ENCODE peak calls at places on chromosome 20, in eight cellular contexts. One of them, this sample, is unnamed.

GRCh38 chr20:50223321-50223995 is 32.8 kb downstream of the CEBPB start:
- DNase-seq in GM23338: no peak
- DNase-seq in breast epithelium: no peak
- DNase-seq in left ventricle myocardium inferior: no peak
- DNase-seq in fibroblast of lung: no peak
- DNase-seq in PC-3: no peak
- DNase-seq in ascending aorta: no peak
- DNase-seq in PC-9: no peak
- DNase-seq in this sample: no peak

GRCh38 chr20:51542033-51542893 is at the start of gene NFATC2:
- DNase-seq in PC-3: peak; percentile 69
- DNase-seq in fibroblast of lung: no peak
- DNase-seq in ascending aorta: no peak
- DNase-seq in PC-9: peak; percentile 76
- DNase-seq in breast epithelium: no peak
- DNase-seq in GM23338: peak; percentile 69
- DNase-seq in left ventricle myocardium inferior: peak; percentile 52
- DNase-seq in this sample: peak; percentile 68

GRCh38 chr20:3745686-3746173 is 13.2 kb downstream of the HSPA12B start:
- DNase-seq in fibroblast of lung: no peak
- DNase-seq in breast epithelium: no peak
- DNase-seq in ascending aorta: no peak
- DNase-seq in left ventricle myocardium inferior: no peak
- DNase-seq in PC-9: no peak
- DNase-seq in GM23338: no peak
- DNase-seq in PC-3: no peak
- DNase-seq in this sample: no peak

GRCh38 chr20:703426-703825 is 27.8 kb upstream of the SCRT2 start:
- DNase-seq in PC-3: no peak
- DNase-seq in breast epithelium: no peak
- DNase-seq in PC-9: no peak
- DNase-seq in GM23338: no peak
- DNase-seq in ascending aorta: no peak
- DNase-seq in left ventricle myocardium inferior: no peak
- DNase-seq in fibroblast of lung: no peak
- DNase-seq in this sample: no peak

GRCh38 chr20:51388227-51388626 is 154.3 kb downstream of the NFATC2 start:
- DNase-seq in fibroblast of lung: peak; percentile 72
- DNase-seq in PC-9: no peak
- DNase-seq in PC-3: peak; percentile 93
- DNase-seq in GM23338: no peak
- DNase-seq in ascending aorta: no peak
- DNase-seq in breast epithelium: no peak
- DNase-seq in left ventricle myocardium inferior: no peak
- DNase-seq in this sample: no peak

GRCh38 chr20:47784599-47785320 is 521 bp downstream of the SULF2 start:
- DNase-seq in fibroblast of lung: peak; percentile 70
- DNase-seq in left ventricle myocardium inferior: peak; percentile 48
- DNase-seq in breast epithelium: no peak
- DNase-seq in ascending aorta: no peak
- DNase-seq in PC-3: peak; percentile 74
- DNase-seq in PC-9: peak; percentile 37
- DNase-seq in GM23338: peak; percentile 69
- DNase-seq in this sample: no peak

GRCh38 chr20:1003920-1004697 is 2.0 kb upstream of the RSPO4 start:
- DNase-seq in ascending aorta: peak; percentile 18
- DNase-seq in GM23338: no peak
- DNase-seq in breast epithelium: no peak
- DNase-seq in left ventricle myocardium inferior: no peak
- DNase-seq in PC-3: no peak
- DNase-seq in PC-9: no peak
- DNase-seq in fibroblast of lung: no peak
- DNase-seq in this sample: no peak

GRCh38 chr20:32972181-32973076 is 31.8 kb downstream of the SUN5 start:
- DNase-seq in GM23338: peak; percentile 13
- DNase-seq in ascending aorta: peak; percentile 61
- DNase-seq in PC-9: no peak
- DNase-seq in breast epithelium: no peak
- DNase-seq in fibroblast of lung: no peak
- DNase-seq in left ventricle myocardium inferior: no peak
- DNase-seq in PC-3: no peak
- DNase-seq in this sample: no peak

GRCh38 chr20:31698803-31699718 is 23.6 kb downstream of the BCL2L1 start:
- DNase-seq in fibroblast of lung: peak; percentile 98
- DNase-seq in ascending aorta: peak; percentile 91
- DNase-seq in left ventricle myocardium inferior: no peak
- DNase-seq in PC-9: peak; percentile 58
- DNase-seq in GM23338: no peak
- DNase-seq in PC-3: peak; percentile 88
- DNase-seq in breast epithelium: peak; percentile 74
- DNase-seq in this sample: peak; percentile 68

GRCh38 chr20:63578224-63579016 is 4.4 kb upstream of the HELZ2 start:
- DNase-seq in left ventricle myocardium inferior: no peak
- DNase-seq in PC-3: no peak
- DNase-seq in GM23338: no peak
- DNase-seq in PC-9: no peak
- DNase-seq in breast epithelium: no peak
- DNase-seq in fibroblast of lung: no peak
- DNase-seq in ascending aorta: no peak
- DNase-seq in this sample: no peak

GRCh38 chr20:51710503-51710902 is 57.7 kb downstream of the ATP9A start:
- DNase-seq in ascending aorta: no peak
- DNase-seq in left ventricle myocardium inferior: no peak
- DNase-seq in PC-3: no peak
- DNase-seq in breast epithelium: no peak
- DNase-seq in PC-9: no peak
- DNase-seq in GM23338: peak; percentile 46
- DNase-seq in fibroblast of lung: no peak
- DNase-seq in this sample: no peak

GRCh38 chr20:60210779-60211617 is 252.8 kb downstream of the CDH26 start:
- DNase-seq in breast epithelium: peak; percentile 49
- DNase-seq in PC-3: peak; percentile 68
- DNase-seq in PC-9: peak; percentile 54
- DNase-seq in fibroblast of lung: peak; percentile 29
- DNase-seq in GM23338: peak; percentile 65
- DNase-seq in left ventricle myocardium inferior: peak; percentile 62
- DNase-seq in ascending aorta: peak; percentile 73
- DNase-seq in this sample: peak; percentile 57

GRCh38 chr20:60214901-60215522 is 256.8 kb downstream of the CDH26 start:
- DNase-seq in left ventricle myocardium inferior: no peak
- DNase-seq in fibroblast of lung: no peak
- DNase-seq in PC-3: no peak
- DNase-seq in PC-9: no peak
- DNase-seq in GM23338: no peak
- DNase-seq in ascending aorta: no peak
- DNase-seq in breast epithelium: no peak
- DNase-seq in this sample: no peak

GRCh38 chr20:60213126-60213893 is 255.1 kb downstream of the CDH26 start:
- DNase-seq in PC-9: no peak
- DNase-seq in ascending aorta: no peak
- DNase-seq in PC-3: no peak
- DNase-seq in left ventricle myocardium inferior: no peak
- DNase-seq in GM23338: no peak
- DNase-seq in breast epithelium: no peak
- DNase-seq in fibroblast of lung: no peak
- DNase-seq in this sample: no peak

GRCh38 chr20:60211618-60212463 is 253.6 kb downstream of the CDH26 start:
- DNase-seq in fibroblast of lung: no peak
- DNase-seq in GM23338: no peak
- DNase-seq in ascending aorta: no peak
- DNase-seq in PC-9: no peak
- DNase-seq in breast epithelium: no peak
- DNase-seq in left ventricle myocardium inferior: no peak
- DNase-seq in PC-3: no peak
- DNase-seq in this sample: no peak

DNA sequence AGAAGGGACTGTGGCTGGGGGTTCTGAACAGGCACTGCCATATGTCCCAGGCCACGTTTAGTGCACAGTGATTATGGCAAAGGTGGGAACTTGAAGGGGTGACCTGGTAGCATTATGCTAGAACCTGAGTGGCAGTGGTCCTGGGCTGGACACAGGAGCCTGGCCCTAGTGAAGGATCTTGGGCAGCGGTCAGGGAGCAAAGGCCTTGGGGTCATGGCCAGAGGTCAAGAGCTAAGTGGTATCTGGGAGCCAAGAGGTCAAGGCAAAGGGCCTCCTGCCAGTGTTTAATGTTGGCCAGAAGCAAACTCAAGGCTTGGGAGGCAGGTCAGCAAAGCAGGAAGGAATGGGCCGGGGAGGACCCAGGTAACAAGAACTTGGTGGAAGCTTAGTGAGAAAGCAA is 254.5 kb downstream of the CDH26 start:
- DNase-seq in PC-3: no peak
- DNase-seq in fibroblast of lung: no peak
- DNase-seq in left ventricle myocardium inferior: no peak
- DNase-seq in ascending aorta: no peak
- DNase-seq in breast epithelium: no peak
- DNase-seq in PC-9: no peak
- DNase-seq in GM23338: no peak
- DNase-seq in this sample: no peak
- H3K4me1 ChIP-seq in PC-3: no peaks in the 10 kb centered on the region
- H3K4me1 ChIP-seq in fibroblast of lung: peaks cover 3% of the 10 kb centered on the region
- H3K4me1 ChIP-seq in left ventricle myocardium inferior: peaks cover 15% of the 10 kb centered on the region
- H3K4me1 ChIP-seq in ascending aorta: no peaks in the 10 kb centered on the region
- H3K4me1 ChIP-seq in breast epithelium: no peaks in the 10 kb centered on the region
- H3K4me1 ChIP-seq in PC-9: no peaks in the 10 kb centered on the region
- H3K4me1 ChIP-seq in GM23338: no peaks in the 10 kb centered on the region
- H3K4me1 ChIP-seq in this sample: no peaks in the 10 kb centered on the region

GRCh38 chr20:6877633-6878032 is 110.1 kb downstream of the BMP2 start:
- DNase-seq in PC-9: no peak
- DNase-seq in left ventricle myocardium inferior: no peak
- DNase-seq in breast epithelium: no peak
- DNase-seq in ascending aorta: no peak
- DNase-seq in PC-3: no peak
- DNase-seq in GM23338: no peak
- DNase-seq in fibroblast of lung: no peak
- DNase-seq in this sample: no peak

GRCh38 chr20:6887966-6888365 is 120.5 kb downstream of the BMP2 start:
- DNase-seq in PC-9: no peak
- DNase-seq in GM23338: no peak
- DNase-seq in fibroblast of lung: no peak
- DNase-seq in PC-3: no peak
- DNase-seq in left ventricle myocardium inferior: no peak
- DNase-seq in ascending aorta: no peak
- DNase-seq in breast epithelium: no peak
- DNase-seq in this sample: no peak

GRCh38 chr20:6884114-6884513 is 116.6 kb downstream of the BMP2 start:
- DNase-seq in fibroblast of lung: peak; percentile 1
- DNase-seq in ascending aorta: no peak
- DNase-seq in PC-9: no peak
- DNase-seq in left ventricle myocardium inferior: no peak
- DNase-seq in breast epithelium: no peak
- DNase-seq in PC-3: no peak
- DNase-seq in GM23338: no peak
- DNase-seq in this sample: no peak

GRCh38 chr20:6886065-6886729 is 118.7 kb downstream of the BMP2 start:
- DNase-seq in left ventricle myocardium inferior: no peak
- DNase-seq in breast epithelium: no peak
- DNase-seq in PC-9: no peak
- DNase-seq in PC-3: no peak
- DNase-seq in GM23338: peak; percentile 24
- DNase-seq in fibroblast of lung: no peak
- DNase-seq in ascending aorta: no peak
- DNase-seq in this sample: no peak

DNA sequence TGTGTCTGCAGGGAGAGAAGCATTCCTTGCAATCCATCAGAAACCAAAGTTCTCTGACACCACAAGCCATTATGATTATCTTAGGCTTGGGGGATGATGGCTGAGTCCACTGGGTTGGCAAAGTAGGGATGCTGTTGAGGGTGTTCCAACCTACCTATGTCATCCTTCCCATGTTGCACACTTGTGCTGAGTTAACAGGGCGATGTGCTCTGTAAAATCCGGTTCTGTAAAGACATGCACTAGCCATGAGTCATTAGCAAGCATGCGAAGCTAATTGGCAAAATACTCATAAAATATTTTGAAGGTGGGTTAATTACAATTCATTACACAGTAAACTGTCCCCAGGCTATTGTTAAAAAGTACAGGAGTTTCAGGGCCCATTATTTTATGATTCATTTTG is 115.4 kb downstream of the BMP2 start:
- DNase-seq in PC-3: peak; percentile 17
- DNase-seq in breast epithelium: no peak
- DNase-seq in fibroblast of lung: peak; percentile 77
- DNase-seq in ascending aorta: no peak
- DNase-seq in PC-9: no peak
- DNase-seq in left ventricle myocardium inferior: no peak
- DNase-seq in GM23338: no peak
- DNase-seq in this sample: no peak
- TF ChIP-seq CTCF in PC-3: no peak
- TF ChIP-seq CTCF in breast epithelium: no peak
- TF ChIP-seq CTCF in fibroblast of lung: no peak
- TF ChIP-seq CTCF in ascending aorta: no peak
- TF ChIP-seq CTCF in PC-9: no peak
- TF ChIP-seq CTCF in left ventricle myocardium inferior: no peak
- TF ChIP-seq CTCF in GM23338: no peak
- TF ChIP-seq CTCF in this sample: no peak

GRCh38 chr20:62244644-62245108 is 6.4 kb downstream of the OSBPL2 start:
- DNase-seq in ascending aorta: no peak
- DNase-seq in breast epithelium: no peak
- DNase-seq in PC-3: no peak
- DNase-seq in GM23338: no peak
- DNase-seq in PC-9: no peak
- DNase-seq in left ventricle myocardium inferior: no peak
- DNase-seq in fibroblast of lung: no peak
- DNase-seq in this sample: peak; percentile 94
- H3K4me1 ChIP-seq in ascending aorta: peaks cover 9% of the 10 kb centered on the region
- H3K4me1 ChIP-seq in breast epithelium: peaks cover 6% of the 10 kb centered on the region
- H3K4me1 ChIP-seq in PC-3: peaks cover 18% of the 10 kb centered on the region
- H3K4me1 ChIP-seq in GM23338: peaks cover under 1% of the 10 kb centered on the region
- H3K4me1 ChIP-seq in PC-9: peaks cover 18% of the 10 kb centered on the region
- H3K4me1 ChIP-seq in left ventricle myocardium inferior: peaks cover 100% of the 10 kb centered on the region
- H3K4me1 ChIP-seq in fibroblast of lung: no peaks in the 10 kb centered on the region
- H3K4me1 ChIP-seq in this sample: peaks cover 89% of the 10 kb centered on the region

GRCh38 chr20:34824026-34824860 is 1.2 kb downstream of the NCOA6 start:
- DNase-seq in ascending aorta: peak; percentile 77
- DNase-seq in left ventricle myocardium inferior: peak; percentile 44
- DNase-seq in breast epithelium: peak; percentile 65
- DNase-seq in fibroblast of lung: peak; percentile 45
- DNase-seq in PC-9: peak; percentile 84
- DNase-seq in PC-3: peak; percentile 85
- DNase-seq in GM23338: peak; percentile 85
- DNase-seq in this sample: peak; percentile 82

GRCh38 chr20:34825530-34826362 is at the start of gene NCOA6:
- DNase-seq in fibroblast of lung: peak; percentile 73
- DNase-seq in PC-3: peak; percentile 77
- DNase-seq in GM23338: peak; percentile 76
- DNase-seq in left ventricle myocardium inferior: peak; percentile 91
- DNase-seq in breast epithelium: peak; percentile 74
- DNase-seq in ascending aorta: peak; percentile 90
- DNase-seq in PC-9: peak; percentile 81
- DNase-seq in this sample: peak; percentile 90

GRCh38 chr20:34829191-34829590 is 3.7 kb upstream of the NCOA6 start:
- DNase-seq in breast epithelium: no peak
- DNase-seq in PC-9: no peak
- DNase-seq in GM23338: peak; percentile 60
- DNase-seq in fibroblast of lung: no peak
- DNase-seq in ascending aorta: no peak
- DNase-seq in PC-3: no peak
- DNase-seq in left ventricle myocardium inferior: no peak
- DNase-seq in this sample: no peak

GRCh38 chr20:34820805-34821578 is 4.5 kb downstream of the NCOA6 start:
- DNase-seq in PC-3: no peak
- DNase-seq in left ventricle myocardium inferior: no peak
- DNase-seq in ascending aorta: no peak
- DNase-seq in PC-9: no peak
- DNase-seq in breast epithelium: no peak
- DNase-seq in GM23338: no peak
- DNase-seq in fibroblast of lung: no peak
- DNase-seq in this sample: no peak

GRCh38 chr20:34824861-34825529 is 456 bp downstream of the NCOA6 start:
- DNase-seq in ascending aorta: peak; percentile 73
- DNase-seq in left ventricle myocardium inferior: peak; percentile 68
- DNase-seq in breast epithelium: peak; percentile 33
- DNase-seq in PC-9: peak; percentile 62
- DNase-seq in GM23338: peak; percentile 88
- DNase-seq in PC-3: peak; percentile 35
- DNase-seq in fibroblast of lung: peak; percentile 40
- DNase-seq in this sample: peak; percentile 62
- TF ChIP-seq CTCF in ascending aorta: peak; percentile 6
- TF ChIP-seq CTCF in left ventricle myocardium inferior: peak; percentile 15
- TF ChIP-seq CTCF in breast epithelium: no peak
- TF ChIP-seq CTCF in PC-9: no peak
- TF ChIP-seq CTCF in GM23338: peak; percentile 31
- TF ChIP-seq CTCF in PC-3: no peak
- TF ChIP-seq CTCF in fibroblast of lung: no peak
- TF ChIP-seq CTCF in this sample: no peak

This sample was measured in body of pancreas.